ENCODE peak calls at places on chromosomes 3 and 15, in nine cellular contexts. One of them, this sample, is unnamed.

GRCh38 chr3:10373686-10374261 is 52.9 kb upstream of the SEC13 start:
- DNase-seq in astrocyte: peak
- DNase-seq in left ventricle myocardium inferior: no peak
- DNase-seq in hepatocyte: no peak
- DNase-seq in tibial nerve: no peak
- DNase-seq in CD8-positive, alpha-beta memory T cell: no peak
- DNase-seq in AG04450: no peak
- DNase-seq in CD8-positive, alpha-beta T cell: no peak
- DNase-seq in ovary: no peak
- DNase-seq in this sample: no peak

GRCh38 chr15:68333775-68334470 is 56.4 kb downstream of the FEM1B start:
- DNase-seq in astrocyte: peak
- DNase-seq in left ventricle myocardium inferior: peak
- DNase-seq in hepatocyte: peak
- DNase-seq in tibial nerve: no peak
- DNase-seq in CD8-positive, alpha-beta memory T cell: no peak
- DNase-seq in AG04450: no peak
- DNase-seq in CD8-positive, alpha-beta T cell: no peak
- DNase-seq in ovary: no peak
- DNase-seq in this sample: no peak

GRCh38 chr3:8743911-8744310 is 10.3 kb downstream of the CAV3 start:
- DNase-seq in astrocyte: no peak
- DNase-seq in left ventricle myocardium inferior: no peak
- DNase-seq in hepatocyte: no peak
- DNase-seq in tibial nerve: no peak
- DNase-seq in CD8-positive, alpha-beta memory T cell: no peak
- DNase-seq in AG04450: no peak
- DNase-seq in CD8-positive, alpha-beta T cell: no peak
- DNase-seq in ovary: no peak
- DNase-seq in this sample: no peak

GRCh38 chr3:112752092-112752512 is 94.6 kb downstream of the CD200R1L start:
- DNase-seq in astrocyte: no peak
- DNase-seq in left ventricle myocardium inferior: no peak
- DNase-seq in hepatocyte: peak
- DNase-seq in tibial nerve: no peak
- DNase-seq in CD8-positive, alpha-beta memory T cell: no peak
- DNase-seq in AG04450: no peak
- DNase-seq in CD8-positive, alpha-beta T cell: no peak
- DNase-seq in ovary: no peak
- DNase-seq in this sample: no peak

GRCh38 chr3:62876064-62876463 is 848 bp upstream of the CADPS start:
- DNase-seq in astrocyte: peak
- DNase-seq in left ventricle myocardium inferior: peak
- DNase-seq in hepatocyte: peak
- DNase-seq in tibial nerve: peak
- DNase-seq in CD8-positive, alpha-beta memory T cell: no peak
- DNase-seq in AG04450: peak
- DNase-seq in CD8-positive, alpha-beta T cell: no peak
- DNase-seq in ovary: peak
- DNase-seq in this sample: no peak

GRCh38 chr3:75262661-75263060 is 401.5 kb upstream of the FRG2C start:
- DNase-seq in astrocyte: no peak
- DNase-seq in left ventricle myocardium inferior: no peak
- DNase-seq in hepatocyte: no peak
- DNase-seq in tibial nerve: no peak
- DNase-seq in CD8-positive, alpha-beta memory T cell: no peak
- DNase-seq in AG04450: no peak
- DNase-seq in CD8-positive, alpha-beta T cell: no peak
- DNase-seq in ovary: no peak
- DNase-seq in this sample: no peak

GRCh38 chr15:37101634-37102314 is 1.4 kb upstream of the MEIS2 start:
- DNase-seq in astrocyte: peak
- DNase-seq in left ventricle myocardium inferior: peak
- DNase-seq in hepatocyte: peak
- DNase-seq in tibial nerve: peak
- DNase-seq in CD8-positive, alpha-beta memory T cell: no peak
- DNase-seq in AG04450: no peak
- DNase-seq in CD8-positive, alpha-beta T cell: no peak
- DNase-seq in ovary: peak
- DNase-seq in this sample: peak

GRCh38 chr3:49903451-49904424 is at the start of gene MST1R:
- DNase-seq in astrocyte: no peak
- DNase-seq in left ventricle myocardium inferior: peak
- DNase-seq in hepatocyte: peak
- DNase-seq in tibial nerve: peak
- DNase-seq in CD8-positive, alpha-beta memory T cell: peak
- DNase-seq in AG04450: no peak
- DNase-seq in CD8-positive, alpha-beta T cell: peak
- DNase-seq in ovary: peak
- DNase-seq in this sample: no peak

GRCh38 chr15:61794881-61795280 is 265.4 kb downstream of the VPS13C start:
- DNase-seq in astrocyte: no peak
- DNase-seq in left ventricle myocardium inferior: no peak
- DNase-seq in hepatocyte: no peak
- DNase-seq in tibial nerve: no peak
- DNase-seq in CD8-positive, alpha-beta memory T cell: no peak
- DNase-seq in AG04450: no peak
- DNase-seq in CD8-positive, alpha-beta T cell: no peak
- DNase-seq in ovary: no peak
- DNase-seq in this sample: no peak

GRCh38 chr3:183377307-183377959 is 51.0 kb downstream of the MCF2L2 start:
- DNase-seq in astrocyte: no peak
- DNase-seq in left ventricle myocardium inferior: no peak
- DNase-seq in hepatocyte: no peak
- DNase-seq in tibial nerve: no peak
- DNase-seq in CD8-positive, alpha-beta memory T cell: no peak
- DNase-seq in AG04450: no peak
- DNase-seq in CD8-positive, alpha-beta T cell: no peak
- DNase-seq in ovary: no peak
- DNase-seq in this sample: no peak

GRCh38 chr15:50144342-50145120 is 25.5 kb upstream of the ATP8B4 start:
- DNase-seq in astrocyte: no peak
- DNase-seq in left ventricle myocardium inferior: no peak
- DNase-seq in hepatocyte: no peak
- DNase-seq in tibial nerve: no peak
- DNase-seq in CD8-positive, alpha-beta memory T cell: no peak
- DNase-seq in AG04450: no peak
- DNase-seq in CD8-positive, alpha-beta T cell: no peak
- DNase-seq in ovary: no peak
- DNase-seq in this sample: no peak

GRCh38 chr3:152865675-152866074 is 30.7 kb downstream of the P2RY1 start:
- DNase-seq in astrocyte: no peak
- DNase-seq in left ventricle myocardium inferior: no peak
- DNase-seq in hepatocyte: no peak
- DNase-seq in tibial nerve: no peak
- DNase-seq in CD8-positive, alpha-beta memory T cell: no peak
- DNase-seq in AG04450: no peak
- DNase-seq in CD8-positive, alpha-beta T cell: no peak
- DNase-seq in ovary: no peak
- DNase-seq in this sample: no peak

GRCh38 chr3:111735271-111735758 is 123.8 kb upstream of the PHLDB2 start:
- DNase-seq in astrocyte: peak
- DNase-seq in left ventricle myocardium inferior: no peak
- DNase-seq in hepatocyte: peak
- DNase-seq in tibial nerve: no peak
- DNase-seq in CD8-positive, alpha-beta memory T cell: no peak
- DNase-seq in AG04450: no peak
- DNase-seq in CD8-positive, alpha-beta T cell: no peak
- DNase-seq in ovary: no peak
- DNase-seq in this sample: no peak

GRCh38 chr15:57861805-57862586 is 155.5 kb downstream of the POLR2M start:
- DNase-seq in astrocyte: peak
- DNase-seq in left ventricle myocardium inferior: no peak
- DNase-seq in hepatocyte: peak
- DNase-seq in tibial nerve: no peak
- DNase-seq in CD8-positive, alpha-beta memory T cell: no peak
- DNase-seq in AG04450: peak
- DNase-seq in CD8-positive, alpha-beta T cell: no peak
- DNase-seq in ovary: no peak
- DNase-seq in this sample: no peak

GRCh38 chr3:65883614-65884013 is 155.1 kb downstream of the MAGI1 start:
- DNase-seq in astrocyte: peak
- DNase-seq in left ventricle myocardium inferior: no peak
- DNase-seq in hepatocyte: peak
- DNase-seq in tibial nerve: no peak
- DNase-seq in CD8-positive, alpha-beta memory T cell: no peak
- DNase-seq in AG04450: no peak
- DNase-seq in CD8-positive, alpha-beta T cell: no peak
- DNase-seq in ovary: no peak
- DNase-seq in this sample: no peak

GRCh38 chr3:65879372-65879771 is 159.3 kb downstream of the MAGI1 start:
- DNase-seq in astrocyte: no peak
- DNase-seq in left ventricle myocardium inferior: no peak
- DNase-seq in hepatocyte: no peak
- DNase-seq in tibial nerve: no peak
- DNase-seq in CD8-positive, alpha-beta memory T cell: no peak
- DNase-seq in AG04450: no peak
- DNase-seq in CD8-positive, alpha-beta T cell: no peak
- DNase-seq in ovary: no peak
- DNase-seq in this sample: no peak

GRCh38 chr3:65880350-65880749 is 158.4 kb downstream of the MAGI1 start:
- DNase-seq in astrocyte: no peak
- DNase-seq in left ventricle myocardium inferior: no peak
- DNase-seq in hepatocyte: no peak
- DNase-seq in tibial nerve: no peak
- DNase-seq in CD8-positive, alpha-beta memory T cell: no peak
- DNase-seq in AG04450: no peak
- DNase-seq in CD8-positive, alpha-beta T cell: no peak
- DNase-seq in ovary: no peak
- DNase-seq in this sample: no peak

GRCh38 chr3:65886376-65886775 is 152.3 kb downstream of the MAGI1 start:
- DNase-seq in astrocyte: no peak
- DNase-seq in left ventricle myocardium inferior: no peak
- DNase-seq in hepatocyte: no peak
- DNase-seq in tibial nerve: no peak
- DNase-seq in CD8-positive, alpha-beta memory T cell: no peak
- DNase-seq in AG04450: no peak
- DNase-seq in CD8-positive, alpha-beta T cell: no peak
- DNase-seq in ovary: no peak
- DNase-seq in this sample: no peak

DNA sequence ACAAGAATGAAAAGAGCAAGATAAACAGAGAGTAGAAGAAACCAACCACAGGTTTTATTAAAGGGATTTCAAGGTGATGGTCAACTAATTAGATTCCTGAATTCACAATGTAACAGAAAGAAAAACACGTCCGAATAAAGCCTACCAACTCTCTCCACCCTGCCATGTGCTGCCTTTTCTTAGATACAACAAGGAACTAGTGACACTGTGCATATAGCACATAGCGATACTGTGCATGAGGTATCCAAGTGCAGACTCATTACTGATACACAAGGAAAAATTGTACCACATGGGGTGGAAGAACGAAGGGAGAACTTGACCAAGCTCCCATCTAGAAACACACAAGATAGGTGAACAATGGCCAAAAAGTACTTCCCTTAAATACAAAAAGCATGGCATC is 154.6 kb downstream of the MAGI1 start:
- DNase-seq in astrocyte: peak
- DNase-seq in left ventricle myocardium inferior: no peak
- DNase-seq in hepatocyte: no peak
- DNase-seq in tibial nerve: no peak
- DNase-seq in CD8-positive, alpha-beta memory T cell: no peak
- DNase-seq in AG04450: no peak
- DNase-seq in CD8-positive, alpha-beta T cell: no peak
- DNase-seq in ovary: no peak
- DNase-seq in this sample: no peak
- H3K27ac ChIP-seq in astrocyte: no peak
- H3K27ac ChIP-seq in left ventricle myocardium inferior: no peak
- H3K27ac ChIP-seq in hepatocyte: peak
- H3K27ac ChIP-seq in tibial nerve: no peak
- H3K27ac ChIP-seq in CD8-positive, alpha-beta memory T cell: no peak
- H3K27ac ChIP-seq in AG04450: no peak
- H3K27ac ChIP-seq in CD8-positive, alpha-beta T cell: no peak
- H3K27ac ChIP-seq in ovary: no peak
- H3K27ac ChIP-seq in this sample: no peak

DNA sequence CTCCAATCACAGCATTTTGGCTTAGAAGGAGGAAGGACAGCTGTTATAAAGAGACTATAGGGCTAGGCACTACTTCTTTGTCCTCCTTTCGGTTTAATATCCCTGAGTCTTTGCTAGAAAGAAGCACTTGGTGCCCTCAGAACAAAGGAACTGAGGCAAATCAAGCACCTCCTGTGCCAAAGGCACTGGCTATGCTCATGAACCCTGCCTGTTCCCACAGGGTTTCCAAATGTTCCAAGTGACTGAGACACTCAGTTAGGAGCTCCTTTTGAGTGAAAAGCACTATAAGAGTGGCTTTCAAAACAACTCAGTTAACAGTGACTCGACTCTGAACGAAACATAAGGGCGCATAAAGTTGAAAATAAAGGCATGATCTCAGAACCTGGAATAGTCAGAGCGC is 25.0 kb downstream of the TBC1D2B start:
- DNase-seq in astrocyte: no peak
- DNase-seq in left ventricle myocardium inferior: no peak
- DNase-seq in hepatocyte: no peak
- DNase-seq in tibial nerve: no peak
- DNase-seq in CD8-positive, alpha-beta memory T cell: no peak
- DNase-seq in AG04450: no peak
- DNase-seq in CD8-positive, alpha-beta T cell: no peak
- DNase-seq in ovary: no peak
- DNase-seq in this sample: no peak
- H3K27ac ChIP-seq in astrocyte: no peak
- H3K27ac ChIP-seq in left ventricle myocardium inferior: peak
- H3K27ac ChIP-seq in hepatocyte: peak
- H3K27ac ChIP-seq in tibial nerve: peak
- H3K27ac ChIP-seq in CD8-positive, alpha-beta memory T cell: no peak
- H3K27ac ChIP-seq in AG04450: no peak
- H3K27ac ChIP-seq in CD8-positive, alpha-beta T cell: peak
- H3K27ac ChIP-seq in ovary: no peak
- H3K27ac ChIP-seq in this sample: peak

GRCh38 chr3:185572183-185572582 is 13.9 kb upstream of the SENP2 start:
- DNase-seq in astrocyte: no peak
- DNase-seq in left ventricle myocardium inferior: no peak
- DNase-seq in hepatocyte: no peak
- DNase-seq in tibial nerve: no peak
- DNase-seq in CD8-positive, alpha-beta memory T cell: no peak
- DNase-seq in AG04450: no peak
- DNase-seq in CD8-positive, alpha-beta T cell: no peak
- DNase-seq in ovary: no peak
- DNase-seq in this sample: no peak
- H3K27ac ChIP-seq in astrocyte: no peak
- H3K27ac ChIP-seq in left ventricle myocardium inferior: no peak
- H3K27ac ChIP-seq in hepatocyte: no peak
- H3K27ac ChIP-seq in tibial nerve: no peak
- H3K27ac ChIP-seq in CD8-positive, alpha-beta memory T cell: no peak
- H3K27ac ChIP-seq in AG04450: peak
- H3K27ac ChIP-seq in CD8-positive, alpha-beta T cell: no peak
- H3K27ac ChIP-seq in ovary: no peak
- H3K27ac ChIP-seq in this sample: no peak

DNA sequence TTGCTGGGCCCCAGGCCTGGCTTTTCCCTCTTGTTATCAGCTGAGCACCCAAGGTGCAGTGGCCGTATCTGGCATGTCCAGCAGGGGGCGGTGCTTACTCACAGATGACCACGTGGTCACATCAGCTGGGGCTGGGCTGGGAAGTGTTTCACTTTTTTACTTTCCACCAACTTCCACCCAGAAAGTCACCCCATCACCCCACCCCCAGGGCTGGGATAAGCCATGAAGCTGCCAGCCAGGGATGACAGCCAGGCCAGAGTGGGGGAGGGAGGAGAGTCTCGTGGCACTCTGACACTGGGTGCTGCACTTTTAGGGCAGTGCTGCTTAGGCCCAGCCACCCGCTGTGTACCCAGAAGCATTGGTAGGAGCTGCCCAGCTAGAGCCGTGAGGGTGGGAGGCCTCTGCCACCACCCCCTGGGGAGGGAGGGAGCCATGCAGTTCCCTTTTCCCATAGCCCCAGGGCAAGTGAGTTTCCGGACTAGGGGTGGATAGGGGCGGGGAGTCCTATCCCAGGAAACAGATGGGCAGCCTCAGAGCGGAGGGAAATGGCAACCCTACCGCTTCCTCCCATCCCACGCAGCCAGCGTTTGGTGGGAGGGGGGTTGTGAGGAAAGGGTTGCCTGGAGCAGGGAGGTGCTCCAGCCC is 6.1 kb downstream of the PPCDC start:
- DNase-seq in astrocyte: peak
- DNase-seq in left ventricle myocardium inferior: peak
- DNase-seq in hepatocyte: peak
- DNase-seq in tibial nerve: peak
- DNase-seq in CD8-positive, alpha-beta memory T cell: peak
- DNase-seq in AG04450: peak
- DNase-seq in CD8-positive, alpha-beta T cell: peak
- DNase-seq in ovary: peak
- DNase-seq in this sample: peak
- H3K27ac ChIP-seq in astrocyte: no peak
- H3K27ac ChIP-seq in left ventricle myocardium inferior: peak
- H3K27ac ChIP-seq in hepatocyte: peak
- H3K27ac ChIP-seq in tibial nerve: peak
- H3K27ac ChIP-seq in CD8-positive, alpha-beta memory T cell: no peak
- H3K27ac ChIP-seq in AG04450: peak
- H3K27ac ChIP-seq in CD8-positive, alpha-beta T cell: no peak
- H3K27ac ChIP-seq in ovary: peak
- H3K27ac ChIP-seq in this sample: peak